ENCODE peak calls at places on chromosomes 16 and 17, in eight cellular contexts. C is CD8-positive, alpha-beta T cell; T is fibroblast of lung; W is hepatocyte; X is pancreas; L is IMR-90; A is ascending aorta; U is kidney. N is an unnamed sample.

GRCh38 chr16:3980311-3981111 is 100.0 kb upstream of the CREBBP start:
- DNase-seq in C (no peak), A (no peak), T (peak; percentile 68), W (peak; percentile 62), U (peak; percentile 71), X (no peak), L (peak; percentile 82), N (no peak)

GRCh38 chr17:35368086-35368824 is 5.2 kb downstream of the SLFN11 start:
- DNase-seq in U (no peak), W (no peak), A (no peak), C (peak; percentile 50), X (no peak), L (peak; percentile 22), T (no peak), N (peak; percentile 43)

GRCh38 chr17:3635474-3636153 is 436 bp downstream of the SHPK start:
- DNase-seq in A (no peak), L (no peak), C (no peak), T (no peak), U (no peak), W (peak; percentile 67), X (peak; percentile 52), N (no peak)

GRCh38 chr16:46932802-46933201 is 40.7 kb downstream of the DNAJA2 start:
- DNase-seq in T (no peak), W (no peak), U (peak; percentile 24), X (no peak), L (no peak), A (no peak), C (no peak), N (no peak)

GRCh38 chr17:38747385-38748328 is 479 bp downstream of the PCGF2 start:
- DNase-seq in C (no peak), X (peak; percentile 76), W (peak; percentile 71), A (no peak), U (peak; percentile 88), L (no peak), T (no peak), N (no peak)

GRCh38 chr17:80265205-80266068 is 4.8 kb downstream of the RNF213 start:
- DNase-seq in T (peak; percentile 50), X (no peak), L (no peak), A (no peak), C (peak; percentile 84), W (no peak), U (no peak), N (no peak)

GRCh38 chr16:19884611-19885455 is at the start of gene GPRC5B:
- DNase-seq in T (peak; percentile 33), C (peak; percentile 67), U (peak; percentile 79), A (no peak), X (peak; percentile 72), W (peak; percentile 84), L (peak; percentile 25), N (no peak)

GRCh38 chr16:75494696-75495601 is at the start of gene CHST6:
- DNase-seq in L (no peak), C (no peak), U (peak; percentile 82), A (no peak), X (peak; percentile 37), W (peak; percentile 41), T (peak; percentile 52), N (no peak)

GRCh38 chr17:40646791-40647548 is 648 bp downstream of the SMARCE1 start:
- DNase-seq in C (no peak), L (peak; percentile 43), A (no peak), U (no peak), T (peak; percentile 69), X (no peak), W (peak; percentile 43), N (peak; percentile 32)

GRCh38 chr16:2035431-2036199 is 8.9 kb downstream of the NHERF2 start:
- DNase-seq in A (peak; percentile 85), T (peak; percentile 86), X (peak; percentile 65), W (peak; percentile 81), C (no peak), L (peak; percentile 77), U (peak; percentile 93), N (peak; percentile 89)

GRCh38 chr17:37570527-37571093 is 38.6 kb downstream of the SYNRG start:
- DNase-seq in L (peak; percentile 69), X (peak; percentile 47), C (no peak), U (no peak), W (peak; percentile 66), A (no peak), T (peak; percentile 72), N (no peak)

GRCh38 chr16:84182104-84182503 is 4.8 kb downstream of the TAF1C start:
- DNase-seq in W (no peak), X (no peak), L (no peak), U (no peak), A (no peak), T (no peak), C (no peak), N (peak; percentile 76)

GRCh38 chr16:64380751-64381150 is 741.1 kb downstream of the CDH11 start:
- DNase-seq in A (no peak), C (no peak), T (no peak), L (no peak), U (no peak), X (no peak), W (no peak), N (no peak)

GRCh38 chr17:82442643-82443464 is 7.7 kb downstream of the CYBC1 start:
- DNase-seq in W (no peak), U (no peak), C (no peak), L (no peak), X (peak; percentile 38), A (peak; percentile 56), T (no peak), N (no peak)

GRCh38 chr16:86240716-86241363 is 269.5 kb upstream of the FOXF1 start:
- DNase-seq in A (no peak), L (no peak), X (no peak), C (no peak), T (no peak), U (no peak), W (no peak), N (no peak)

GRCh38 chr17:82200135-82200534 is 12.5 kb downstream of the CCDC57 start:
- DNase-seq in T (no peak), W (no peak), A (no peak), L (no peak), C (no peak), U (no peak), X (no peak), N (no peak)

DNA sequence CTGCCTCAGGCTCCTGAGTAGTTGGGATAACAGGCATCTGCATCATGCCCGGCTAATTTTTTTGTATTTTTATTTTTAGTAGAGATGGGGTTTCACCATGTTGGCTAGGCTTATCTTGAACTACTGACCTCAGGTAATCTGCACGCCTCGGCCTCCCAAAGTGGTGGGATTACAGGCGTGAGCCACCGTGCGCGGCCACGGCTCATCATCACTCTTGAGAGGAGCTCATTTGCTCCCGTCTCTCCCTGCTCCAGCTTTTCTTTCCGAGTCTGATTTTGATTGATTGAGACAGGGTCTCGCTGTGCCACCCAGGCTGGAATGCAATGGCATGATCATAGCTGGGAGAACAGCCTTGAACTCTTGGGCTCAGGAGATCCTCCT is 12.6 kb downstream of the PGS1 start:
- DNase-seq in C (no peak), U (no peak), A (no peak), L (no peak), T (no peak), X (no peak), W (no peak), N (no peak)
- H3K4me1 ChIP-seq in C (peaks cover 29% of the 10 kb centered on the region), U (peaks cover 14% of the 10 kb centered on the region), A (peaks cover 6% of the 10 kb centered on the region), L (peaks cover 38% of the 10 kb centered on the region), T (peaks cover 35% of the 10 kb centered on the region), X (no peaks in the 10 kb centered on the region), W (peaks cover 25% of the 10 kb centered on the region), N (peaks cover 96% of the 10 kb centered on the region)

GRCh38 chr16:26137956-26138355 is 446.2 kb downstream of the HS3ST4 start:
- DNase-seq in U (no peak), W (no peak), T (no peak), X (no peak), C (no peak), L (no peak), A (no peak), N (no peak)

DNA sequence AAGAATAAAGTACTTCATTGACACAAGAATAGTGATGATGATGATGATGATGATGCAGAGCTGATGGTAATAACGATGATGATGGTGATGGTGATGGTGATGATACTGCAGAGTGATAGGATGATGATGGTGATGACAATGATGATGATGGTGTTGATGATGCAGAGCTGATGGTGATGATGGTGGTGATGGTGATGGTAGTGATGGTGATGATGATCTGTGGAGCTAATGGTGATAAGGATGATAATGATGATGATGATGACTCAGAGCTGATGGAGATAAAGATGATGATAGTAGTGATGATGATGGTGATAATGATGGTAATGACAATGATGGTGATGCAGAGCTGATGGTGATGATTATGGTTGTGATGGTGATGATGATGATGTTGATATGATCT is 448.1 kb downstream of the HS3ST4 start:
- DNase-seq in L (no peak), X (no peak), T (no peak), U (no peak), C (no peak), A (no peak), W (no peak), N (no peak)
- H3K27ac ChIP-seq in L (no peak overlapping the region), X (no peak overlapping the region), T (no peak overlapping the region), U (no peak overlapping the region), C (no peak overlapping the region), A (no peak overlapping the region), W (no peak overlapping the region), N (no peak overlapping the region)

GRCh38 chr16:50282010-50282538 is 15.7 kb downstream of the ADCY7 start:
- DNase-seq in C (peak; percentile 80), A (peak; percentile 84), T (peak; percentile 74), W (no peak), L (no peak), U (peak; percentile 83), X (no peak), N (peak; percentile 92)

GRCh38 chr16:50281391-50282009 is 15.1 kb downstream of the ADCY7 start:
- DNase-seq in C (no peak), A (no peak), W (no peak), T (no peak), U (peak; percentile 53), L (no peak), X (no peak), N (peak; percentile 36)

GRCh38 chr16:50280932-50281331 is 14.6 kb downstream of the ADCY7 start:
- DNase-seq in T (no peak), W (no peak), C (no peak), A (no peak), U (peak; percentile 55), X (no peak), L (no peak), N (peak; percentile 49)

GRCh38 chr16:50284131-50284911 is 18.0 kb downstream of the ADCY7 start:
- DNase-seq in L (no peak), U (no peak), C (peak; percentile 67), W (no peak), T (no peak), X (no peak), A (no peak), N (peak; percentile 74)

GRCh38 chr16:50282955-50283631 is 16.7 kb downstream of the ADCY7 start:
- DNase-seq in U (peak; percentile 24), T (no peak), W (no peak), A (no peak), C (no peak), L (no peak), X (no peak), N (peak; percentile 47)
- H3K4me1 ChIP-seq in U (no peaks in the 10 kb centered on the region), T (no peaks in the 10 kb centered on the region), W (peaks cover 2% of the 10 kb centered on the region), A (no peaks in the 10 kb centered on the region), C (peaks cover 80% of the 10 kb centered on the region), L (peaks cover 4% of the 10 kb centered on the region), X (no peaks in the 10 kb centered on the region), N (no peaks in the 10 kb centered on the region)

DNA sequence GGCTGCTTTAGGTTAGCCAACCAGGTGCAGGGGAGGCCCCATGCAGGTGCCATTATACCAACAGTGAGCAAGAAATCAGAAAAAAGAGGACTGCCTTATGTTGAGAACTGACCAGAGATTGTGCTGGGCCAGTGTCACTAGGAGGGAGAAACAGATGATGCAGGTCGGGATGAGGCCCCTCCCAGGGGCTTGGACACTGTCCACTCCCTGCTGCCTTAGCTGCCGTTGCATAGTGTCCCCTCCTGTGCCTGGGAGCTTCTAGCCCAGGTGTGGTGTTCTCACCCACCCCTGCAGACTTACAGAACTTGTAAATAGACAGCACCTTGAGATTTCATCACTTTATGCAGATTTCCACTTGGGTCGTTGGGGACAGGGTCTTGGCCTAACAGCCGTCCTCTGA is 36.7 kb downstream of the PLD6 start:
- DNase-seq in L (no peak), T (no peak), U (no peak), A (no peak), C (no peak), W (no peak), X (no peak), N (no peak)
- H3K27ac ChIP-seq in L (no peak overlapping the region), T (no peak overlapping the region), U (no peak overlapping the region), A (no peak overlapping the region), C (no peak overlapping the region), W (no peak overlapping the region), X (no peak overlapping the region), N (no peak overlapping the region)

N was measured in left lung.